ENCODE peak calls at places on chromosome X, in ten cellular contexts. One of them, this sample, is unnamed.

GRCh38 chrX:19964017-19964710 is 26.7 kb downstream of the BCLAF3 start:
- DNase-seq in GM23338: no peak
- DNase-seq in choroid plexus epithelial cell: no peak
- DNase-seq in uterus: no peak
- DNase-seq in cardiac fibroblast: no peak
- DNase-seq in esophagus squamous epithelium: no peak
- DNase-seq in upper lobe of left lung: no peak
- DNase-seq in HCT116: no peak
- DNase-seq in Peyer's patch: no peak
- DNase-seq in mucosa of descending colon: no peak
- DNase-seq in this sample: peak; percentile 1

GRCh38 chrX:42085836-42086235 is 162.5 kb upstream of the CASK start:
- DNase-seq in choroid plexus epithelial cell: peak; percentile 23
- DNase-seq in Peyer's patch: no peak
- DNase-seq in GM23338: no peak
- DNase-seq in uterus: no peak
- DNase-seq in esophagus squamous epithelium: no peak
- DNase-seq in HCT116: peak; percentile 0
- DNase-seq in upper lobe of left lung: no peak
- DNase-seq in mucosa of descending colon: no peak
- DNase-seq in cardiac fibroblast: no peak
- DNase-seq in this sample: no peak

GRCh38 chrX:68710870-68711576 is 63.6 kb downstream of the STARD8 start:
- DNase-seq in HCT116: peak; percentile 32
- DNase-seq in esophagus squamous epithelium: no peak
- DNase-seq in mucosa of descending colon: no peak
- DNase-seq in cardiac fibroblast: peak; percentile 64
- DNase-seq in Peyer's patch: no peak
- DNase-seq in GM23338: peak; percentile 76
- DNase-seq in choroid plexus epithelial cell: peak; percentile 76
- DNase-seq in upper lobe of left lung: no peak
- DNase-seq in uterus: peak; percentile 28
- DNase-seq in this sample: peak; percentile 54

GRCh38 chrX:129930941-129931410 is 25.0 kb downstream of the UTP14A start:
- DNase-seq in cardiac fibroblast: peak; percentile 8
- DNase-seq in uterus: peak; percentile 20
- DNase-seq in upper lobe of left lung: no peak
- DNase-seq in HCT116: no peak
- DNase-seq in GM23338: no peak
- DNase-seq in choroid plexus epithelial cell: peak; percentile 21
- DNase-seq in mucosa of descending colon: no peak
- DNase-seq in Peyer's patch: no peak
- DNase-seq in esophagus squamous epithelium: no peak
- DNase-seq in this sample: no peak

GRCh38 chrX:151004085-151004484 is 20.9 kb downstream of the HMGB3 start:
- DNase-seq in choroid plexus epithelial cell: no peak
- DNase-seq in GM23338: no peak
- DNase-seq in mucosa of descending colon: no peak
- DNase-seq in HCT116: no peak
- DNase-seq in cardiac fibroblast: no peak
- DNase-seq in uterus: no peak
- DNase-seq in Peyer's patch: no peak
- DNase-seq in upper lobe of left lung: no peak
- DNase-seq in esophagus squamous epithelium: no peak
- DNase-seq in this sample: peak; percentile 10

GRCh38 chrX:31320740-31321139 is 248.9 kb upstream of the FTHL17 start:
- DNase-seq in mucosa of descending colon: no peak
- DNase-seq in cardiac fibroblast: no peak
- DNase-seq in uterus: no peak
- DNase-seq in esophagus squamous epithelium: no peak
- DNase-seq in Peyer's patch: no peak
- DNase-seq in HCT116: no peak
- DNase-seq in choroid plexus epithelial cell: no peak
- DNase-seq in GM23338: no peak
- DNase-seq in upper lobe of left lung: no peak
- DNase-seq in this sample: no peak

GRCh38 chrX:65407157-65407626 is 127.4 kb downstream of the LAS1L start:
- DNase-seq in cardiac fibroblast: no peak
- DNase-seq in GM23338: peak; percentile 27
- DNase-seq in mucosa of descending colon: peak; percentile 28
- DNase-seq in Peyer's patch: no peak
- DNase-seq in uterus: no peak
- DNase-seq in choroid plexus epithelial cell: no peak
- DNase-seq in upper lobe of left lung: peak; percentile 59
- DNase-seq in esophagus squamous epithelium: no peak
- DNase-seq in HCT116: no peak
- DNase-seq in this sample: no peak

GRCh38 chrX:97597954-97598353 is 714.2 kb downstream of the RPA4 start:
- DNase-seq in esophagus squamous epithelium: no peak
- DNase-seq in mucosa of descending colon: no peak
- DNase-seq in HCT116: no peak
- DNase-seq in cardiac fibroblast: no peak
- DNase-seq in GM23338: peak; percentile 40
- DNase-seq in choroid plexus epithelial cell: no peak
- DNase-seq in Peyer's patch: no peak
- DNase-seq in upper lobe of left lung: no peak
- DNase-seq in uterus: no peak
- DNase-seq in this sample: no peak

GRCh38 chrX:153775293-153775595 is 5.6 kb upstream of the SRPK3 start:
- DNase-seq in GM23338: no peak
- DNase-seq in esophagus squamous epithelium: no peak
- DNase-seq in uterus: no peak
- DNase-seq in Peyer's patch: no peak
- DNase-seq in upper lobe of left lung: peak; percentile 32
- DNase-seq in HCT116: no peak
- DNase-seq in cardiac fibroblast: no peak
- DNase-seq in choroid plexus epithelial cell: no peak
- DNase-seq in mucosa of descending colon: no peak
- DNase-seq in this sample: no peak

GRCh38 chrX:107542500-107542899 is 85.8 kb upstream of the PRPS1 start:
- DNase-seq in uterus: no peak
- DNase-seq in GM23338: peak; percentile 71
- DNase-seq in choroid plexus epithelial cell: peak; percentile 46
- DNase-seq in mucosa of descending colon: no peak
- DNase-seq in upper lobe of left lung: no peak
- DNase-seq in esophagus squamous epithelium: no peak
- DNase-seq in HCT116: peak; percentile 8
- DNase-seq in Peyer's patch: no peak
- DNase-seq in cardiac fibroblast: no peak
- DNase-seq in this sample: peak; percentile 18

GRCh38 chrX:24271262-24271661 is 42.6 kb downstream of the SUPT20HL2 start:
- DNase-seq in HCT116: no peak
- DNase-seq in GM23338: no peak
- DNase-seq in Peyer's patch: no peak
- DNase-seq in uterus: no peak
- DNase-seq in upper lobe of left lung: no peak
- DNase-seq in cardiac fibroblast: no peak
- DNase-seq in esophagus squamous epithelium: no peak
- DNase-seq in choroid plexus epithelial cell: no peak
- DNase-seq in mucosa of descending colon: no peak
- DNase-seq in this sample: no peak

GRCh38 chrX:41351923-41352322 is 18.0 kb downstream of the DDX3X start:
- DNase-seq in esophagus squamous epithelium: no peak
- DNase-seq in Peyer's patch: no peak
- DNase-seq in mucosa of descending colon: no peak
- DNase-seq in upper lobe of left lung: no peak
- DNase-seq in HCT116: no peak
- DNase-seq in uterus: no peak
- DNase-seq in choroid plexus epithelial cell: no peak
- DNase-seq in cardiac fibroblast: no peak
- DNase-seq in GM23338: no peak
- DNase-seq in this sample: no peak

GRCh38 chrX:153907456-153907855 is 3.0 kb downstream of the AVPR2 start:
- DNase-seq in esophagus squamous epithelium: no peak
- DNase-seq in cardiac fibroblast: no peak
- DNase-seq in uterus: no peak
- DNase-seq in choroid plexus epithelial cell: no peak
- DNase-seq in upper lobe of left lung: peak; percentile 44
- DNase-seq in mucosa of descending colon: no peak
- DNase-seq in GM23338: no peak
- DNase-seq in Peyer's patch: no peak
- DNase-seq in HCT116: no peak
- DNase-seq in this sample: no peak

GRCh38 chrX:41946973-41947612 is 23.7 kb upstream of the CASK start:
- DNase-seq in choroid plexus epithelial cell: peak; percentile 5
- DNase-seq in GM23338: peak; percentile 32
- DNase-seq in cardiac fibroblast: no peak
- DNase-seq in HCT116: no peak
- DNase-seq in esophagus squamous epithelium: no peak
- DNase-seq in mucosa of descending colon: no peak
- DNase-seq in uterus: no peak
- DNase-seq in Peyer's patch: no peak
- DNase-seq in upper lobe of left lung: no peak
- DNase-seq in this sample: no peak

GRCh38 chrX:52979568-52979967 is 21.2 kb upstream of the FAM156A start:
- DNase-seq in choroid plexus epithelial cell: peak; percentile 29
- DNase-seq in esophagus squamous epithelium: no peak
- DNase-seq in HCT116: no peak
- DNase-seq in Peyer's patch: no peak
- DNase-seq in upper lobe of left lung: no peak
- DNase-seq in uterus: no peak
- DNase-seq in GM23338: no peak
- DNase-seq in mucosa of descending colon: no peak
- DNase-seq in cardiac fibroblast: peak; percentile 30
- DNase-seq in this sample: no peak

GRCh38 chrX:14361430-14361829 is 167.9 kb upstream of the GLRA2 start:
- DNase-seq in upper lobe of left lung: no peak
- DNase-seq in cardiac fibroblast: no peak
- DNase-seq in choroid plexus epithelial cell: no peak
- DNase-seq in esophagus squamous epithelium: no peak
- DNase-seq in HCT116: no peak
- DNase-seq in uterus: no peak
- DNase-seq in GM23338: no peak
- DNase-seq in Peyer's patch: no peak
- DNase-seq in mucosa of descending colon: no peak
- DNase-seq in this sample: no peak

DNA sequence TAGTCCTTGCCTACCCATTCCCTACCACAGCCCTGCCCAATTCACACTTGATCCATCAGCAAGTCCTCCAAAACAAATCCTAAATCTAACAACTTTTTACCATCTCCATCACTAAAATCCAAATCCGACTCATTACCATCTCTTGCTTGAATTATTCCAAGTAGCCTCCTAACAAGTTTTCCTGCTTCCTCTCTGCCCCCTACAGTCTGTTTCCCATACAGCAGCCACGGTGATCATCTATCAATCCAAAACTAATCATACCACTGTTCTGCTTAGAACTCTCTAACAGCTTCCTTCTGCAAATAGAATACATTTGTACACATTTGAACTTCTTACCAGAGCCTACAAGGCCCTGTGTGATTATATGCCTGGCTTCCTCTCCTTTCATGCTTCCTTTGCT is 133.0 kb downstream of the SHROOM4 start:
- DNase-seq in choroid plexus epithelial cell: peak; percentile 23
- DNase-seq in cardiac fibroblast: peak; percentile 10
- DNase-seq in upper lobe of left lung: no peak
- DNase-seq in uterus: no peak
- DNase-seq in esophagus squamous epithelium: no peak
- DNase-seq in Peyer's patch: no peak
- DNase-seq in HCT116: no peak
- DNase-seq in mucosa of descending colon: no peak
- DNase-seq in GM23338: peak; percentile 56
- DNase-seq in this sample: no peak
- TF ChIP-seq CTCF in choroid plexus epithelial cell: peak; percentile 58
- TF ChIP-seq CTCF in cardiac fibroblast: peak; percentile 52
- TF ChIP-seq CTCF in upper lobe of left lung: peak; percentile 15
- TF ChIP-seq CTCF in uterus: no peak
- TF ChIP-seq CTCF in esophagus squamous epithelium: no peak
- TF ChIP-seq CTCF in Peyer's patch: no peak
- TF ChIP-seq CTCF in HCT116: no peak
- TF ChIP-seq CTCF in mucosa of descending colon: no peak
- TF ChIP-seq CTCF in GM23338: peak; percentile 66
- TF ChIP-seq CTCF in this sample: peak; percentile 42

GRCh38 chrX:57286507-57287251 is at the start of gene FAAH2:
- DNase-seq in mucosa of descending colon: peak; percentile 73
- DNase-seq in HCT116: peak; percentile 90
- DNase-seq in cardiac fibroblast: no peak
- DNase-seq in Peyer's patch: peak; percentile 59
- DNase-seq in choroid plexus epithelial cell: no peak
- DNase-seq in upper lobe of left lung: no peak
- DNase-seq in esophagus squamous epithelium: no peak
- DNase-seq in GM23338: peak; percentile 74
- DNase-seq in uterus: no peak
- DNase-seq in this sample: no peak
- H3K4me3 ChIP-seq in mucosa of descending colon: no peak within 1 kb of the TSS
- H3K4me3 ChIP-seq in HCT116: peak within 1 kb of the TSS; percentile 68
- H3K4me3 ChIP-seq in cardiac fibroblast: no peak within 1 kb of the TSS
- H3K4me3 ChIP-seq in Peyer's patch: peak within 1 kb of the TSS; percentile 38
- H3K4me3 ChIP-seq in choroid plexus epithelial cell: no peak within 1 kb of the TSS
- H3K4me3 ChIP-seq in upper lobe of left lung: peak within 1 kb of the TSS; percentile 27
- H3K4me3 ChIP-seq in esophagus squamous epithelium: peak within 1 kb of the TSS; percentile 42
- H3K4me3 ChIP-seq in GM23338: peak within 1 kb of the TSS; percentile 59
- H3K4me3 ChIP-seq in uterus: no peak within 1 kb of the TSS
- H3K4me3 ChIP-seq in this sample: no peak within 1 kb of the TSS

GRCh38 chrX:66766318-66766717 is 127.4 kb upstream of the EDA2R start:
- DNase-seq in uterus: no peak
- DNase-seq in HCT116: no peak
- DNase-seq in mucosa of descending colon: no peak
- DNase-seq in Peyer's patch: no peak
- DNase-seq in esophagus squamous epithelium: no peak
- DNase-seq in cardiac fibroblast: no peak
- DNase-seq in choroid plexus epithelial cell: no peak
- DNase-seq in upper lobe of left lung: no peak
- DNase-seq in GM23338: no peak
- DNase-seq in this sample: no peak

GRCh38 chrX:66756717-66757116 is 117.8 kb upstream of the EDA2R start:
- DNase-seq in cardiac fibroblast: no peak
- DNase-seq in esophagus squamous epithelium: no peak
- DNase-seq in mucosa of descending colon: no peak
- DNase-seq in upper lobe of left lung: no peak
- DNase-seq in Peyer's patch: no peak
- DNase-seq in uterus: no peak
- DNase-seq in choroid plexus epithelial cell: no peak
- DNase-seq in GM23338: no peak
- DNase-seq in HCT116: no peak
- DNase-seq in this sample: no peak

DNA sequence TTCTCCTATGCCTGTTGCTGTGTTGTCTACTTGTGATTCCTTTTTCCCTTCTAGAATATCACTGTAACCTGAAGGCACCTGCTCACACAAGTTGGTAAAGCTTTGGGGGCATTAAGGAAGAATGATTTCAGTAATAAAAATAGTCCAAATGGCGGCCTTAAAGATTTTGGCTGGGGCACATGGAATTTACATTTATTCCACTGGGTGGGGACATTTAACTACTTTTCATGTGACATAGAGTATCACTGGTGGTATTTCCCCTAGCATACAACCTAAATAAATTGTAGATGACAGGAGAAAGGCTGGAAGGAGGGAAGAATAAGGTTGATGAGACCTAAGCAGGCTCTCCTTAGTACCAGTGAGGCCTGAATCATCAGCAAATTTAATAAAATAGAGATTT is 121.8 kb upstream of the EDA2R start:
- DNase-seq in esophagus squamous epithelium: no peak
- DNase-seq in choroid plexus epithelial cell: peak; percentile 2
- DNase-seq in upper lobe of left lung: no peak
- DNase-seq in uterus: no peak
- DNase-seq in cardiac fibroblast: no peak
- DNase-seq in mucosa of descending colon: no peak
- DNase-seq in Peyer's patch: no peak
- DNase-seq in GM23338: peak; percentile 18
- DNase-seq in HCT116: no peak
- DNase-seq in this sample: peak; percentile 1
- TF ChIP-seq CTCF in esophagus squamous epithelium: no peak
- TF ChIP-seq CTCF in choroid plexus epithelial cell: peak; percentile 8
- TF ChIP-seq CTCF in upper lobe of left lung: no peak
- TF ChIP-seq CTCF in uterus: peak; percentile 12
- TF ChIP-seq CTCF in cardiac fibroblast: no peak
- TF ChIP-seq CTCF in mucosa of descending colon: no peak
- TF ChIP-seq CTCF in Peyer's patch: no peak
- TF ChIP-seq CTCF in GM23338: peak; percentile 33
- TF ChIP-seq CTCF in HCT116: no peak
- TF ChIP-seq CTCF in this sample: peak; percentile 14

GRCh38 chrX:112477653-112478052 is 202.1 kb downstream of the LHFPL1 start:
- DNase-seq in Peyer's patch: no peak
- DNase-seq in HCT116: no peak
- DNase-seq in esophagus squamous epithelium: no peak
- DNase-seq in upper lobe of left lung: no peak
- DNase-seq in cardiac fibroblast: no peak
- DNase-seq in choroid plexus epithelial cell: no peak
- DNase-seq in uterus: no peak
- DNase-seq in GM23338: no peak
- DNase-seq in mucosa of descending colon: no peak
- DNase-seq in this sample: no peak
- H3K4me3 ChIP-seq in Peyer's patch: no peak overlapping the region
- H3K4me3 ChIP-seq in HCT116: no peak overlapping the region
- H3K4me3 ChIP-seq in esophagus squamous epithelium: no peak overlapping the region
- H3K4me3 ChIP-seq in upper lobe of left lung: no peak overlapping the region
- H3K4me3 ChIP-seq in cardiac fibroblast: no peak overlapping the region
- H3K4me3 ChIP-seq in choroid plexus epithelial cell: no peak overlapping the region
- H3K4me3 ChIP-seq in uterus: no peak overlapping the region
- H3K4me3 ChIP-seq in GM23338: no peak overlapping the region
- H3K4me3 ChIP-seq in mucosa of descending colon: no peak overlapping the region
- H3K4me3 ChIP-seq in this sample: no peak overlapping the region

This sample was measured in fibroblast of mammary gland.